ENCODE peak calls at places on chromosomes 12 and 14, in five cellular contexts. Q, Y, X, P and O are unnamed samples.

GRCh38 chr12:27525373-27525772 is 1.4 kb downstream of the PPFIBP1 start:
- ATAC-seq in Q (no peak), Y (peak), X (no peak), P (no peak), O (no peak)

GRCh38 chr14:49918709-49919108 is 25.8 kb downstream of the ARF6 start:
- ATAC-seq in Q (no peak), Y (no peak), X (no peak), P (no peak), O (no peak)

GRCh38 chr12:645563-646071 is 17.6 kb downstream of the NINJ2 start:
- ATAC-seq in Q (peak), Y (peak), X (peak), P (peak), O (peak)

GRCh38 chr12:72277415-72277814 is 5.2 kb downstream of the TRHDE start:
- ATAC-seq in Q (no peak), Y (no peak), X (no peak), P (no peak), O (no peak)

GRCh38 chr14:50082308-50082742 is 34.0 kb downstream of the VCPKMT start:
- ATAC-seq in Q (no peak), Y (no peak), X (peak), P (no peak), O (no peak)

GRCh38 chr12:46451276-46452021 is 78.9 kb upstream of the SLC38A2 start:
- ATAC-seq in Q (no peak), Y (no peak), X (no peak), P (no peak), O (no peak)

GRCh38 chr12:53820907-53821306 is 69.1 kb upstream of the CISTR start:
- ATAC-seq in Q (no peak), Y (no peak), X (no peak), P (no peak), O (no peak)

GRCh38 chr12:24948452-24948815 is 467 bp downstream of the BCAT1 start:
- ATAC-seq in Q (peak), Y (peak), X (peak), P (no peak), O (no peak)

GRCh38 chr12:74337951-74338350 is 199.7 kb upstream of the ATXN7L3B start:
- ATAC-seq in Q (no peak), Y (no peak), X (no peak), P (peak), O (no peak)

GRCh38 chr14:103593577-103593976 is 30.8 kb downstream of the COA8 start:
- ATAC-seq in Q (no peak), Y (no peak), X (no peak), P (no peak), O (peak)

GRCh38 chr14:24299255-24300191 is at the start of the genes DHRS1 and NOP9:
- ATAC-seq in Q (peak), Y (peak), X (peak), P (peak), O (peak)
- TF ChIP-seq POLR2A in Q (peak), Y (peak), X (no peak), P (peak), O (peak)

DNA sequence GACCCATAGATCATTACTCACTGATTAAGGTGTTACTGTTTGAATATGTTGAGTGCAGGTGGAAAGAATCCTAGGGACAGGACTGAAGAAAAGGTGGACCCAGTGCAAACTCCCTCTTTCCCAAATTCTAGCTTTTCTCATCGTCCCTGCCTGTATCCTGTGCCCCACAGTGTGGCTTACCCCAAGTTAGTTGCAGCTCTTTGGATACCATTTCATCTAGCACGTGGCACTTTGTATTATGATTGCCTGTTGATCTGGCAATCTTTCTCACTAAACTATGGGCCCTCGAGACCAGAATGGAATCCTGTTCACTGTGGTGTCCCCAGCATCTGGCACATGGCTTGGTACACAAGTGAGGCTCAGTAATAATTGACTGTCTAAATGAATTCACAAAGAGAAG is 66.5 kb downstream of the ELK3 start:
- ATAC-seq in Q (no peak), Y (no peak), X (no peak), P (no peak), O (no peak)
- TF ChIP-seq POLR2AphosphoS5 in Q (peak), Y (no peak), X (no peak), P (no peak), O (no peak)

GRCh38 chr14:74524813-74525135 is 31.2 kb downstream of the ISCA2 start:
- ATAC-seq in Q (no peak), Y (no peak), X (no peak), P (no peak), O (no peak)

GRCh38 chr14:74524076-74524812 is 30.7 kb downstream of the ISCA2 start:
- ATAC-seq in Q (no peak), Y (no peak), X (no peak), P (no peak), O (no peak)

GRCh38 chr14:74519316-74520074 is 25.9 kb downstream of the ISCA2 start:
- ATAC-seq in Q (peak), Y (no peak), X (no peak), P (peak), O (no peak)

GRCh38 chr14:74522740-74523139 is 29.2 kb downstream of the ISCA2 start:
- ATAC-seq in Q (no peak), Y (no peak), X (no peak), P (no peak), O (no peak)

GRCh38 chr14:74521756-74522155 is 28.2 kb downstream of the ISCA2 start:
- ATAC-seq in Q (no peak), Y (no peak), X (no peak), P (no peak), O (no peak)
- TF ChIP-seq POLR2A in Q (no peak), Y (no peak), X (no peak), P (no peak), O (no peak)

DNA sequence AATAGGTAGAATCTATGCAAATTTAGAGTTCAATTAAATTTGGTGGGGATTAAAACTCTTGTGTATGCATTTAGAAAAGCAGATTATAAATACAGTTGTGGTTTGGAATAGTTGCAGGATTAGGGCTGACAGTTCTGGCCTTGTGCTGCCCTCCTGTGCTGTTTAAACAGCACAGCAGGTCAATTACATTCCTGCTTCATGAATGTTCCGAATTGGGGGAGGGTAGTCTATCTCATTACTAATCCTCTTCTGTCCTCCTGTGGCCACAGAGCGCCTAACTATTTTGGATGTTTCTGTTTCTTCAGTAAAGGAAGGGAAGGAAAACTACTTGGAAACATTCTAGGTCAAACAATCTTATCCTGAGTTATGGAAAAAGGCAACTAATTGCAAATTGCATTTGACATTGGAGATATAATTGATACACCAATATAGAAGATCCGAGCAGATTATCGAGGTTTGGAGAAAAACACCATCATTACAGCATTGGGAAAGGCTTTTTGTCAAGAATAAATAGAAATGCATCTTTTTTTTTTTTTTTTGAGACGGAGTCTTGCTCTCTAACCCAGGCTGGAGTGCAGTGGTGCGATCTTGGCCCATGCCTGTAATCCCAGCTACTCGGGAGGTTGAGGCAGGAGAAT is 8.7 kb upstream of the GPR19 start:
- ATAC-seq in Q (peak), Y (peak), X (peak), P (peak), O (peak)
- TF ChIP-seq POLR2AphosphoS5 in Q (no peak), Y (no peak), X (no peak), P (no peak), O (peak)

DNA sequence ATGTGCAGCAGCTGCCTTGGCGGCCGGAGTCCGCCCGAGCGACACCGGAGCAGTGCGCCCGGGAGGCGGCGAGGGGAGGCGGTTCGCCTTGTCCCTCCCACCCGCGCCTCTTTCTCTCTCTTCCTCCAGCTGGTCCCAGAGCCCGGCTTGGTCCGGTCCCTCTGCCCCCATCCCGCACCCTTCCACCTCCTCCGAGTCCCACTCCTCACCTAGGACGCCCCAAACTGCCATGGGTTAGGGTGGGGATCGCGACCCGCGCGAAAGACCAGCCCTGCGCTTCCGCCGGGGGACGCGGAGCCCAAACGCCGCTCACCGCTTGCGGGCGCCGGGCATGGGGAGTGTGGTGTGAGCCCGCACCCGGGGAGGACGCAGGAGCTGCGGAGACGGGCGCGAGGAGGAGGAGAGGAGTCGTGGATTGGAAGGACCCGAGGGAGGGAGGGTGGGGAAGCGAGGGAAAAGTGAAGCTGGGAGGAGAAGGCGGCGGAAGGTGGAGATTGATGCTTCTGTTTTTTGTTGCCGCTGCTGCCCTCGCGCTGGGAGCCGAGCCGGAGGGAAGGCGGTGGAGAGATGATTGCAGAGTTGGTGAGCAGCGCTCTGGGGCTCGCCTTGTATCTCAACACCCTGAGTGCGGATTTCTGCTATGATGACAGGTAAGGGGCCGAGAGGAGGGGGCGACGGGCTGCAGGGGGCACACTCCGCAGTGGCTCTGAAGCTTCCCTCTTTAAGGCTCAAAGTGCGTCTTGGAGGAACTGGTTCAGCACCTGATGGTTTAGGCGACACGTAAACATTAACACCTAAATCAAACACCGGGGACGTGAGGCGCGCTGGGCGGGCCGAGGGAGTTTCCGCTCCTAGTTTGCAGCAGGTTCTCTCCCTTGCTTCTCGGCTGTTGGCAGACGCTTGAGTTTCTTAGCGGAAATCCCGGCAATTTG is 580 bp downstream of the TMTC2 start:
- ATAC-seq in Q (peak), Y (peak), X (peak), P (peak), O (peak)
- TF ChIP-seq POLR2A in Q (no peak), Y (no peak), X (no peak), P (no peak), O (peak)

DNA sequence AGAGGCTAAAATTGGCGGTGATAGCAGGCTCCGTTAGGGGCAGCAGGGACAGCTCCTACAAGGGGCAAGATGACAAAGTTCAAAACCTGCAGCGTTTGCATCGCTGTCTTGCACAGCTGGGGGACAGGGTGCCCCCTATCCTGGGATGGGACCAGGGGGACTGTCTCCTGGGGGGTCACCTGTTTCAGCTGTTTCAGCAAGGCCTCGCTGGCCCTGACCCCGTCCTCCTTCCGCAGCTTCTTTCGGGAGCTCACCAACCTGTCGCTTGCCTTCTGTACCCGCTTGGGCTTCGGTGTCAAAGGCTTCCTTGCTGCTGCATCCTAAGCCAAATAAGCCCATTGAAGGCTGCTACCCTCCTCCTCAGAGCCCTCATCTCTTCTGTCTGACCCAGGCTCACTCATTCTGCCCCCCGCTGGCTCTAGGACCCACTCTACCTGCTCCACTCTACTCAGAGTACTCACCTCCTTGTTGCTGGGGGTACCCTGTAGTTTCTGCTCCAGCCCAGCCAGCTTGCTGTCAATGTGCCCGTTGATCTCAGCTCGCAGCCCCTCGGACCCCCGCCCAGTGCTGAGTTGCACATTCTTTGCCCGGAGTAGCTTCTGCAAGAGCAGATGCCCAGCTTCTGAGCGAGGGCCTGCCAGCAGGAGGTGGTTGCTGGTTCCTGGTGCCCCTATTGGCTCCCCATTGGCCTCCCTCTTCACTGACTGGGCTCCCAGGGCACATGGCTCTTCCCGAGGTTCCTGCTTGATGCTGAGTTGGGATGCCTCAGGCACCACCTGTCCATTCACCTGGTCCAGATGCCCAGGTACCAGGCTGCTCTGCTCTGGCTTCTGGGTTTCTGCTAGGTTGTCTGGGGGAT is 12.4 kb upstream of the PRKAG1 start:
- ATAC-seq in Q (no peak), Y (no peak), X (no peak), P (peak), O (no peak)
- TF ChIP-seq POLR2AphosphoS5 in Q (no peak), Y (no peak), X (no peak), P (no peak), O (no peak)

GRCh38 chr12:55724226-55724939 is 4.2 kb downstream of the RDH5 start:
- ATAC-seq in Q (peak), Y (no peak), X (peak), P (peak), O (no peak)
- TF ChIP-seq POLR2A in Q (peak), Y (no peak), X (peak), P (no peak), O (no peak)

GRCh38 chr14:75279153-75279738 is 618 bp downstream of the FOS start:
- ATAC-seq in Q (peak), Y (no peak), X (peak), P (peak), O (no peak)
- TF ChIP-seq POLR2AphosphoS5 in Q (no peak), Y (no peak), X (no peak), P (no peak), O (peak)

GRCh38 chr14:64942531-64943111 is at the start of gene GPX2:
- ATAC-seq in Q (no peak), Y (no peak), X (peak), P (no peak), O (no peak)
- TF ChIP-seq POLR2A in Q (no peak), Y (no peak), X (peak), P (no peak), O (no peak)